ENCODE peak calls at places on chromosomes 11 and 22, in eight cellular contexts. One of them, this sample, is unnamed.

GRCh38 chr11:124898711-124899110 is 1.0 kb upstream of the ROBO4 start:
- DNase-seq in CD8-positive, alpha-beta memory T cell: no peak
- DNase-seq in MM.1S: no peak
- DNase-seq in CD4-positive, alpha-beta T cell: no peak
- DNase-seq in mucosa of descending colon: no peak
- DNase-seq in breast epithelium: no peak
- DNase-seq in AG04450: peak; percentile 21
- DNase-seq in Caco-2: no peak
- DNase-seq in this sample: no peak

GRCh38 chr22:50236731-50237409 is 8.0 kb downstream of the TUBGCP6 start:
- DNase-seq in CD8-positive, alpha-beta memory T cell: no peak
- DNase-seq in MM.1S: peak; percentile 24
- DNase-seq in CD4-positive, alpha-beta T cell: no peak
- DNase-seq in mucosa of descending colon: no peak
- DNase-seq in breast epithelium: no peak
- DNase-seq in AG04450: no peak
- DNase-seq in Caco-2: no peak
- DNase-seq in this sample: no peak

GRCh38 chr11:73168925-73169579 is 26.9 kb upstream of the FCHSD2 start:
- DNase-seq in CD8-positive, alpha-beta memory T cell: no peak
- DNase-seq in MM.1S: no peak
- DNase-seq in CD4-positive, alpha-beta T cell: no peak
- DNase-seq in mucosa of descending colon: no peak
- DNase-seq in breast epithelium: no peak
- DNase-seq in AG04450: no peak
- DNase-seq in Caco-2: no peak
- DNase-seq in this sample: no peak

GRCh38 chr22:39661842-39662676 is 91.5 kb downstream of the CACNA1I start:
- DNase-seq in CD8-positive, alpha-beta memory T cell: peak; percentile 62
- DNase-seq in MM.1S: no peak
- DNase-seq in CD4-positive, alpha-beta T cell: peak; percentile 87
- DNase-seq in mucosa of descending colon: peak; percentile 87
- DNase-seq in breast epithelium: peak; percentile 68
- DNase-seq in AG04450: no peak
- DNase-seq in Caco-2: peak; percentile 72
- DNase-seq in this sample: no peak

GRCh38 chr11:13316528-13316961 is 39.0 kb downstream of the BMAL1 start:
- DNase-seq in CD8-positive, alpha-beta memory T cell: no peak
- DNase-seq in MM.1S: no peak
- DNase-seq in CD4-positive, alpha-beta T cell: no peak
- DNase-seq in mucosa of descending colon: no peak
- DNase-seq in breast epithelium: no peak
- DNase-seq in AG04450: no peak
- DNase-seq in Caco-2: no peak
- DNase-seq in this sample: no peak

GRCh38 chr22:39115976-39116621 is 19.1 kb downstream of the APOBEC3H start:
- DNase-seq in CD8-positive, alpha-beta memory T cell: no peak
- DNase-seq in MM.1S: no peak
- DNase-seq in CD4-positive, alpha-beta T cell: no peak
- DNase-seq in mucosa of descending colon: no peak
- DNase-seq in breast epithelium: no peak
- DNase-seq in AG04450: no peak
- DNase-seq in Caco-2: no peak
- DNase-seq in this sample: no peak

GRCh38 chr11:129249351-129249750 is 57.2 kb upstream of the ARHGAP32 start:
- DNase-seq in CD8-positive, alpha-beta memory T cell: no peak
- DNase-seq in MM.1S: no peak
- DNase-seq in CD4-positive, alpha-beta T cell: no peak
- DNase-seq in mucosa of descending colon: no peak
- DNase-seq in breast epithelium: no peak
- DNase-seq in AG04450: peak; percentile 44
- DNase-seq in Caco-2: no peak
- DNase-seq in this sample: no peak

GRCh38 chr11:87007938-87008337 is 29.8 kb upstream of the TMEM135 start:
- DNase-seq in CD8-positive, alpha-beta memory T cell: no peak
- DNase-seq in MM.1S: no peak
- DNase-seq in CD4-positive, alpha-beta T cell: no peak
- DNase-seq in mucosa of descending colon: no peak
- DNase-seq in breast epithelium: no peak
- DNase-seq in AG04450: no peak
- DNase-seq in Caco-2: no peak
- DNase-seq in this sample: no peak

GRCh38 chr11:131866535-131867400 is 496.4 kb downstream of the NTM start:
- DNase-seq in CD8-positive, alpha-beta memory T cell: no peak
- DNase-seq in MM.1S: no peak
- DNase-seq in CD4-positive, alpha-beta T cell: no peak
- DNase-seq in mucosa of descending colon: no peak
- DNase-seq in breast epithelium: no peak
- DNase-seq in AG04450: no peak
- DNase-seq in Caco-2: no peak
- DNase-seq in this sample: no peak

GRCh38 chr11:125724125-125724524 is 22.0 kb upstream of the PATE1 start:
- DNase-seq in CD8-positive, alpha-beta memory T cell: no peak
- DNase-seq in MM.1S: no peak
- DNase-seq in CD4-positive, alpha-beta T cell: no peak
- DNase-seq in mucosa of descending colon: no peak
- DNase-seq in breast epithelium: no peak
- DNase-seq in AG04450: no peak
- DNase-seq in Caco-2: peak; percentile 29
- DNase-seq in this sample: no peak

GRCh38 chr11:2558861-2559526 is 114.2 kb downstream of the KCNQ1 start:
- DNase-seq in CD8-positive, alpha-beta memory T cell: no peak
- DNase-seq in MM.1S: no peak
- DNase-seq in CD4-positive, alpha-beta T cell: no peak
- DNase-seq in mucosa of descending colon: peak; percentile 25
- DNase-seq in breast epithelium: no peak
- DNase-seq in AG04450: no peak
- DNase-seq in Caco-2: no peak
- DNase-seq in this sample: no peak

GRCh38 chr11:122706689-122707088 is 51.2 kb downstream of the UBASH3B start:
- DNase-seq in CD8-positive, alpha-beta memory T cell: no peak
- DNase-seq in MM.1S: no peak
- DNase-seq in CD4-positive, alpha-beta T cell: no peak
- DNase-seq in mucosa of descending colon: no peak
- DNase-seq in breast epithelium: no peak
- DNase-seq in AG04450: no peak
- DNase-seq in Caco-2: peak; percentile 32
- DNase-seq in this sample: no peak

GRCh38 chr11:128417607-128418324 is 169.6 kb downstream of the ETS1 start:
- DNase-seq in CD8-positive, alpha-beta memory T cell: no peak
- DNase-seq in MM.1S: no peak
- DNase-seq in CD4-positive, alpha-beta T cell: no peak
- DNase-seq in mucosa of descending colon: no peak
- DNase-seq in breast epithelium: no peak
- DNase-seq in AG04450: peak; percentile 69
- DNase-seq in Caco-2: no peak
- DNase-seq in this sample: no peak

GRCh38 chr11:118696673-118697226 is 17.3 kb upstream of the TREH start:
- DNase-seq in CD8-positive, alpha-beta memory T cell: no peak
- DNase-seq in MM.1S: peak; percentile 33
- DNase-seq in CD4-positive, alpha-beta T cell: no peak
- DNase-seq in mucosa of descending colon: no peak
- DNase-seq in breast epithelium: no peak
- DNase-seq in AG04450: no peak
- DNase-seq in Caco-2: peak; percentile 16
- DNase-seq in this sample: no peak

GRCh38 chr11:86548278-86548917 is 124.0 kb downstream of the ME3 start:
- DNase-seq in CD8-positive, alpha-beta memory T cell: no peak
- DNase-seq in MM.1S: no peak
- DNase-seq in CD4-positive, alpha-beta T cell: no peak
- DNase-seq in mucosa of descending colon: no peak
- DNase-seq in breast epithelium: no peak
- DNase-seq in AG04450: no peak
- DNase-seq in Caco-2: no peak
- DNase-seq in this sample: no peak

GRCh38 chr11:106461839-106462545 is 384.5 kb downstream of the AASDHPPT start:
- DNase-seq in CD8-positive, alpha-beta memory T cell: no peak
- DNase-seq in MM.1S: no peak
- DNase-seq in CD4-positive, alpha-beta T cell: no peak
- DNase-seq in mucosa of descending colon: no peak
- DNase-seq in breast epithelium: no peak
- DNase-seq in AG04450: no peak
- DNase-seq in Caco-2: peak; percentile 84
- DNase-seq in this sample: no peak
- H3K9me3 ChIP-seq in CD8-positive, alpha-beta memory T cell: no peaks in the 10 kb centered on the region
- H3K9me3 ChIP-seq in MM.1S: no peaks in the 10 kb centered on the region
- H3K9me3 ChIP-seq in CD4-positive, alpha-beta T cell: no peaks in the 10 kb centered on the region
- H3K9me3 ChIP-seq in mucosa of descending colon: peaks cover 18% of the 10 kb centered on the region
- H3K9me3 ChIP-seq in breast epithelium: no peaks in the 10 kb centered on the region
- H3K9me3 ChIP-seq in AG04450: no peaks in the 10 kb centered on the region
- H3K9me3 ChIP-seq in Caco-2: peaks cover 8% of the 10 kb centered on the region
- H3K9me3 ChIP-seq in this sample: peaks cover 7% of the 10 kb centered on the region

GRCh38 chr22:49014227-49015201 is 813.2 kb downstream of the BRD1 start:
- DNase-seq in CD8-positive, alpha-beta memory T cell: no peak
- DNase-seq in MM.1S: no peak
- DNase-seq in CD4-positive, alpha-beta T cell: no peak
- DNase-seq in mucosa of descending colon: no peak
- DNase-seq in breast epithelium: no peak
- DNase-seq in AG04450: no peak
- DNase-seq in Caco-2: no peak
- DNase-seq in this sample: no peak

GRCh38 chr22:49012695-49013094 is 815.0 kb downstream of the BRD1 start:
- DNase-seq in CD8-positive, alpha-beta memory T cell: no peak
- DNase-seq in MM.1S: no peak
- DNase-seq in CD4-positive, alpha-beta T cell: no peak
- DNase-seq in mucosa of descending colon: no peak
- DNase-seq in breast epithelium: no peak
- DNase-seq in AG04450: no peak
- DNase-seq in Caco-2: no peak
- DNase-seq in this sample: no peak

GRCh38 chr22:49011769-49012598 is 815.7 kb downstream of the BRD1 start:
- DNase-seq in CD8-positive, alpha-beta memory T cell: no peak
- DNase-seq in MM.1S: no peak
- DNase-seq in CD4-positive, alpha-beta T cell: no peak
- DNase-seq in mucosa of descending colon: peak; percentile 27
- DNase-seq in breast epithelium: no peak
- DNase-seq in AG04450: no peak
- DNase-seq in Caco-2: no peak
- DNase-seq in this sample: no peak

GRCh38 chr22:49015459-49015858 is 812.2 kb downstream of the BRD1 start:
- DNase-seq in CD8-positive, alpha-beta memory T cell: no peak
- DNase-seq in MM.1S: no peak
- DNase-seq in CD4-positive, alpha-beta T cell: no peak
- DNase-seq in mucosa of descending colon: no peak
- DNase-seq in breast epithelium: no peak
- DNase-seq in AG04450: no peak
- DNase-seq in Caco-2: no peak
- DNase-seq in this sample: no peak

GRCh38 chr22:49013707-49014106 is 814.0 kb downstream of the BRD1 start:
- DNase-seq in CD8-positive, alpha-beta memory T cell: no peak
- DNase-seq in MM.1S: no peak
- DNase-seq in CD4-positive, alpha-beta T cell: no peak
- DNase-seq in mucosa of descending colon: peak; percentile 11
- DNase-seq in breast epithelium: no peak
- DNase-seq in AG04450: no peak
- DNase-seq in Caco-2: no peak
- DNase-seq in this sample: no peak
- H3K9me3 ChIP-seq in CD8-positive, alpha-beta memory T cell: no peaks in the 10 kb centered on the region
- H3K9me3 ChIP-seq in MM.1S: no peaks in the 10 kb centered on the region
- H3K9me3 ChIP-seq in CD4-positive, alpha-beta T cell: no peaks in the 10 kb centered on the region
- H3K9me3 ChIP-seq in mucosa of descending colon: no peaks in the 10 kb centered on the region
- H3K9me3 ChIP-seq in breast epithelium: no peaks in the 10 kb centered on the region
- H3K9me3 ChIP-seq in AG04450: peaks cover 95% of the 10 kb centered on the region
- H3K9me3 ChIP-seq in Caco-2: no peaks in the 10 kb centered on the region
- H3K9me3 ChIP-seq in this sample: no peaks in the 10 kb centered on the region

GRCh38 chr22:48102581-48102980 is 1340.1 kb downstream of the TBC1D22A start:
- DNase-seq in CD8-positive, alpha-beta memory T cell: no peak
- DNase-seq in MM.1S: no peak
- DNase-seq in CD4-positive, alpha-beta T cell: no peak
- DNase-seq in mucosa of descending colon: no peak
- DNase-seq in breast epithelium: no peak
- DNase-seq in AG04450: no peak
- DNase-seq in Caco-2: no peak
- DNase-seq in this sample: no peak

GRCh38 chr22:48099671-48100070 is 1337.2 kb downstream of the TBC1D22A start:
- DNase-seq in CD8-positive, alpha-beta memory T cell: no peak
- DNase-seq in MM.1S: no peak
- DNase-seq in CD4-positive, alpha-beta T cell: no peak
- DNase-seq in mucosa of descending colon: no peak
- DNase-seq in breast epithelium: no peak
- DNase-seq in AG04450: no peak
- DNase-seq in Caco-2: no peak
- DNase-seq in this sample: no peak

GRCh38 chr22:48100685-48101417 is 1338.4 kb downstream of the TBC1D22A start:
- DNase-seq in CD8-positive, alpha-beta memory T cell: no peak
- DNase-seq in MM.1S: no peak
- DNase-seq in CD4-positive, alpha-beta T cell: no peak
- DNase-seq in mucosa of descending colon: no peak
- DNase-seq in breast epithelium: no peak
- DNase-seq in AG04450: no peak
- DNase-seq in Caco-2: no peak
- DNase-seq in this sample: no peak

GRCh38 chr22:48103126-48103875 is 1340.9 kb downstream of the TBC1D22A start:
- DNase-seq in CD8-positive, alpha-beta memory T cell: no peak
- DNase-seq in MM.1S: no peak
- DNase-seq in CD4-positive, alpha-beta T cell: no peak
- DNase-seq in mucosa of descending colon: no peak
- DNase-seq in breast epithelium: no peak
- DNase-seq in AG04450: no peak
- DNase-seq in Caco-2: no peak
- DNase-seq in this sample: no peak

GRCh38 chr22:48101704-48102103 is 1339.3 kb downstream of the TBC1D22A start:
- DNase-seq in CD8-positive, alpha-beta memory T cell: no peak
- DNase-seq in MM.1S: no peak
- DNase-seq in CD4-positive, alpha-beta T cell: no peak
- DNase-seq in mucosa of descending colon: no peak
- DNase-seq in breast epithelium: no peak
- DNase-seq in AG04450: no peak
- DNase-seq in Caco-2: no peak
- DNase-seq in this sample: no peak
- H3K9me3 ChIP-seq in CD8-positive, alpha-beta memory T cell: no peaks in the 10 kb centered on the region
- H3K9me3 ChIP-seq in MM.1S: no peaks in the 10 kb centered on the region
- H3K9me3 ChIP-seq in CD4-positive, alpha-beta T cell: no peaks in the 10 kb centered on the region
- H3K9me3 ChIP-seq in mucosa of descending colon: no peaks in the 10 kb centered on the region
- H3K9me3 ChIP-seq in breast epithelium: no peaks in the 10 kb centered on the region
- H3K9me3 ChIP-seq in AG04450: peaks cover 89% of the 10 kb centered on the region
- H3K9me3 ChIP-seq in Caco-2: no peaks in the 10 kb centered on the region
- H3K9me3 ChIP-seq in this sample: no peaks in the 10 kb centered on the region

GRCh38 chr22:48943567-48944432 is 883.9 kb downstream of the BRD1 start:
- DNase-seq in CD8-positive, alpha-beta memory T cell: no peak
- DNase-seq in MM.1S: no peak
- DNase-seq in CD4-positive, alpha-beta T cell: no peak
- DNase-seq in mucosa of descending colon: no peak
- DNase-seq in breast epithelium: peak; percentile 3
- DNase-seq in AG04450: no peak
- DNase-seq in Caco-2: peak; percentile 41
- DNase-seq in this sample: peak; percentile 11

GRCh38 chr22:48944433-48944755 is 883.3 kb downstream of the BRD1 start:
- DNase-seq in CD8-positive, alpha-beta memory T cell: no peak
- DNase-seq in MM.1S: no peak
- DNase-seq in CD4-positive, alpha-beta T cell: no peak
- DNase-seq in mucosa of descending colon: no peak
- DNase-seq in breast epithelium: no peak
- DNase-seq in AG04450: no peak
- DNase-seq in Caco-2: no peak
- DNase-seq in this sample: no peak

GRCh38 chr22:48944756-48945620 is 882.7 kb downstream of the BRD1 start:
- DNase-seq in CD8-positive, alpha-beta memory T cell: no peak
- DNase-seq in MM.1S: no peak
- DNase-seq in CD4-positive, alpha-beta T cell: no peak
- DNase-seq in mucosa of descending colon: no peak
- DNase-seq in breast epithelium: peak; percentile 7
- DNase-seq in AG04450: no peak
- DNase-seq in Caco-2: no peak
- DNase-seq in this sample: no peak

GRCh38 chr22:48947636-48948035 is 880.0 kb downstream of the BRD1 start:
- DNase-seq in CD8-positive, alpha-beta memory T cell: no peak
- DNase-seq in MM.1S: no peak
- DNase-seq in CD4-positive, alpha-beta T cell: no peak
- DNase-seq in mucosa of descending colon: no peak
- DNase-seq in breast epithelium: no peak
- DNase-seq in AG04450: no peak
- DNase-seq in Caco-2: no peak
- DNase-seq in this sample: no peak

GRCh38 chr22:48945621-48946458 is 881.8 kb downstream of the BRD1 start:
- DNase-seq in CD8-positive, alpha-beta memory T cell: no peak
- DNase-seq in MM.1S: no peak
- DNase-seq in CD4-positive, alpha-beta T cell: no peak
- DNase-seq in mucosa of descending colon: no peak
- DNase-seq in breast epithelium: no peak
- DNase-seq in AG04450: no peak
- DNase-seq in Caco-2: no peak
- DNase-seq in this sample: no peak
- H3K9me3 ChIP-seq in CD8-positive, alpha-beta memory T cell: no peaks in the 10 kb centered on the region
- H3K9me3 ChIP-seq in MM.1S: no peaks in the 10 kb centered on the region
- H3K9me3 ChIP-seq in CD4-positive, alpha-beta T cell: no peaks in the 10 kb centered on the region
- H3K9me3 ChIP-seq in mucosa of descending colon: no peaks in the 10 kb centered on the region
- H3K9me3 ChIP-seq in breast epithelium: no peaks in the 10 kb centered on the region
- H3K9me3 ChIP-seq in AG04450: peaks cover 94% of the 10 kb centered on the region
- H3K9me3 ChIP-seq in Caco-2: no peaks in the 10 kb centered on the region
- H3K9me3 ChIP-seq in this sample: no peaks in the 10 kb centered on the region

This sample was measured in PC-9.